ENCODE peak calls at places on chromosome 2, in five cellular contexts. A is stimulated activated naive CD8-positive, alpha-beta T cell treated with anti-CD3 and anti-CD28 coated beads, Interleukin-15, Interleukin-2, amounts not matched to agents 100 U/mL and 50 U/mL, for 24 hours; I is T-helper 1 cell; C is caudate nucleus; O is fibroblast of the conjunctiva. R is an unnamed sample.

GRCh38 chr2:190327995-190328394 is 8.4 kb upstream of the HIBCH start:
- DNase-seq in A (no peak), I (no peak), O (no peak), C (no peak), R (no peak)

GRCh38 chr2:188765522-188765921 is 208.7 kb upstream of the COL3A1 start:
- DNase-seq in O (no peak), A (no peak), I (no peak), C (no peak), R (no peak)

GRCh38 chr2:173118385-173118784 is 42.7 kb downstream of the MAP3K20 start:
- DNase-seq in A (no peak), C (no peak), I (no peak), O (no peak), R (no peak)

GRCh38 chr2:127226520-127227263 is 6.6 kb upstream of the CYP27C1 start:
- DNase-seq in I (no peak), C (no peak), O (peak), A (peak), R (peak)

GRCh38 chr2:237920673-237921072 is 46.1 kb upstream of the UBE2F start:
- DNase-seq in O (no peak), C (no peak), A (no peak), I (no peak), R (peak)

GRCh38 chr2:199973703-199974102 is 18.3 kb downstream of the MAIP1 start:
- DNase-seq in C (no peak), I (no peak), O (peak), A (no peak), R (no peak)

GRCh38 chr2:144470334-144470733 is 49.6 kb downstream of the ZEB2 start:
- DNase-seq in C (no peak), A (no peak), I (no peak), O (no peak), R (no peak)

GRCh38 chr2:237257471-237257951 is 156.5 kb downstream of the COL6A3 start:
- DNase-seq in I (no peak), C (no peak), O (no peak), A (no peak), R (peak)

GRCh38 chr2:152242787-152243472 is 67.4 kb upstream of the STAM2 start:
- DNase-seq in I (no peak), O (no peak), A (no peak), C (no peak), R (no peak)

GRCh38 chr2:227347117-227347516 is 22.1 kb downstream of the MFF start:
- DNase-seq in C (no peak), I (no peak), A (no peak), O (no peak), R (no peak)

GRCh38 chr2:147631294-147631693 is 213.5 kb upstream of the ACVR2A start:
- DNase-seq in A (no peak), I (no peak), C (no peak), O (no peak), R (no peak)

GRCh38 chr2:235740821-235741220 is 247.0 kb downstream of the AGAP1 start:
- DNase-seq in O (no peak), C (no peak), I (no peak), A (no peak), R (no peak)

GRCh38 chr2:11955314-11955713 is 208.9 kb downstream of the LPIN1 start:
- DNase-seq in C (no peak), I (no peak), O (peak), A (no peak), R (no peak)

GRCh38 chr2:150981826-150982225 is 279.8 kb downstream of the RBM43 start:
- DNase-seq in C (no peak), A (no peak), O (no peak), I (no peak), R (no peak)

GRCh38 chr2:26850565-26850964 is 2.6 kb downstream of the DPYSL5 start:
- DNase-seq in C (no peak), O (no peak), A (no peak), I (no peak), R (no peak)

GRCh38 chr2:10303634-10304378 is 1.1 kb downstream of the HPCAL1 start:
- DNase-seq in A (peak), O (no peak), C (no peak), I (no peak), R (no peak)

GRCh38 chr2:164542584-164543021 is 78.7 kb downstream of the GRB14 start:
- DNase-seq in C (no peak), A (no peak), I (no peak), O (peak), R (no peak)

GRCh38 chr2:64295326-64296149 is 151.3 kb upstream of the PELI1 start:
- DNase-seq in O (no peak), I (no peak), A (peak), C (no peak), R (no peak)

GRCh38 chr2:129757915-129758421 is 221.5 kb upstream of the RAB6C start:
- DNase-seq in A (no peak), I (no peak), O (no peak), C (no peak), R (no peak)

GRCh38 chr2:100818003-100818605 is 1.8 kb upstream of the NPAS2 start:
- DNase-seq in A (no peak), I (no peak), C (no peak), O (no peak), R (no peak)

GRCh38 chr2:145657265-145657664 is 1137.3 kb upstream of the ZEB2 start:
- DNase-seq in C (no peak), A (no peak), O (no peak), I (no peak), R (no peak)

GRCh38 chr2:182763311-182763912 is 47.4 kb downstream of the DNAJC10 start:
- DNase-seq in C (no peak), I (no peak), O (no peak), A (no peak), R (no peak)

GRCh38 chr2:231568785-231569435 is 23.8 kb upstream of the TEX44 start:
- DNase-seq in O (no peak), C (no peak), I (no peak), A (peak), R (no peak)

R was measured in HFF-Myc.